ENCODE peak calls at places on chromosomes 4 and X, in eight cellular contexts. F, D, C, T, V, A, E and J are unnamed samples.
A peak's percentile ranks its signal among the peaks of the same experiment; 100 is the strongest.

GRCh38 chrX:56728321-56728720 is 722 bp upstream of the NBDY start:
- DNase-seq in T (no peak), F (no peak), A (no peak), C (no peak), D (peak; percentile 6), V (no peak), E (no peak), J (no peak)

GRCh38 chr4:184168406-184169019 is 49.2 kb downstream of the ENPP6 start:
- DNase-seq in E (peak; percentile 27), D (peak; percentile 46), C (peak; percentile 61), F (peak; percentile 94), A (peak; percentile 58), V (peak; percentile 5), T (no peak), J (peak; percentile 77)

GRCh38 chr4:184385705-184386141 is 88.6 kb downstream of the IRF2 start:
- DNase-seq in C (no peak), A (no peak), T (no peak), V (no peak), D (peak; percentile 27), F (no peak), E (no peak), J (no peak)

GRCh38 chr4:41611881-41612871 is 74.2 kb downstream of the LIMCH1 start:
- DNase-seq in F (no peak), V (no peak), T (no peak), E (no peak), A (peak; percentile 86), C (no peak), D (no peak), J (no peak)

GRCh38 chr4:109383823-109384222 is 49.8 kb upstream of the SEC24B start:
- DNase-seq in A (no peak), V (no peak), D (no peak), F (no peak), E (no peak), T (no peak), C (no peak), J (no peak)

GRCh38 chr4:23899565-23899964 is 9.7 kb upstream of the PPARGC1A start:
- DNase-seq in C (no peak), T (no peak), E (no peak), F (no peak), A (no peak), D (no peak), V (no peak), J (no peak)

GRCh38 chr4:130479020-130479419 is 1383.1 kb downstream of the C4orf33 start:
- DNase-seq in F (no peak), E (no peak), A (no peak), T (no peak), C (no peak), V (no peak), D (no peak), J (no peak)

GRCh38 chr4:25767877-25768475 is 94.8 kb downstream of the SEL1L3 start:
- DNase-seq in V (no peak), T (no peak), E (no peak), C (no peak), A (peak; percentile 76), D (peak; percentile 53), F (no peak), J (no peak)

GRCh38 chrX:16552546-16552945 is 97.4 kb upstream of the S100G start:
- DNase-seq in C (no peak), A (no peak), D (no peak), F (no peak), V (no peak), T (no peak), E (no peak), J (no peak)